ENCODE peak calls at places on chromosome 14, in seven cellular contexts. L is ascending aorta, G is tibial artery, K is astrocyte, P is psoas muscle, W is kidney, I is Panc1. Y is an unnamed sample.
A peak's percentile ranks its signal among the peaks of the same experiment; 100 is the strongest.

GRCh38 chr14:91019673-91020072 is 40.8 kb downstream of the RPS6KA5 start:
- DNase-seq in L (no peak), G (no peak), K (no peak), P (no peak), W (no peak), I (no peak), Y (no peak)

GRCh38 chr14:101056446-101056845 is 152.9 kb upstream of the RTL1 start:
- DNase-seq in L (no peak), G (no peak), K (no peak), P (no peak), W (no peak), I (no peak), Y (no peak)

GRCh38 chr14:29242755-29243340 is 476.3 kb downstream of the FOXG1 start:
- DNase-seq in L (no peak), G (no peak), K (peak; percentile 69), P (no peak), W (no peak), I (no peak), Y (no peak)

GRCh38 chr14:74660167-74660566 is 48.1 kb upstream of the LTBP2 start:
- DNase-seq in L (no peak), G (no peak), K (no peak), P (no peak), W (no peak), I (no peak), Y (no peak)

GRCh38 chr14:23482814-23483128 is 13.3 kb downstream of the NGDN start:
- DNase-seq in L (no peak), G (no peak), K (no peak), P (no peak), W (no peak), I (no peak), Y (no peak)

GRCh38 chr14:77307099-77307496 is 13.6 kb downstream of the POMT2 start:
- DNase-seq in L (no peak), G (no peak), K (no peak), P (no peak), W (no peak), I (no peak), Y (no peak)

GRCh38 chr14:64708148-64709004 is 4.2 kb downstream of the PLEKHG3 start:
- DNase-seq in L (no peak), G (peak; percentile 73), K (peak; percentile 64), P (no peak), W (peak; percentile 93), I (no peak), Y (peak; percentile 85)

GRCh38 chr14:76772300-76773187 is 11.3 kb downstream of the VASH1 start:
- DNase-seq in L (no peak), G (peak; percentile 88), K (peak; percentile 68), P (peak; percentile 46), W (peak; percentile 85), I (no peak), Y (no peak)

GRCh38 chr14:38208825-38209562 is 1.3 kb downstream of the SSTR1 start:
- DNase-seq in L (no peak), G (no peak), K (peak; percentile 33), P (peak; percentile 16), W (peak; percentile 67), I (no peak), Y (no peak)

GRCh38 chr14:65255029-65255545 is 152.8 kb upstream of the MAX start:
- DNase-seq in L (no peak), G (no peak), K (peak; percentile 68), P (no peak), W (no peak), I (peak; percentile 48), Y (no peak)

GRCh38 chr14:25150934-25151790 is 101.2 kb upstream of the STXBP6 start:
- DNase-seq in L (no peak), G (no peak), K (peak; percentile 74), P (no peak), W (no peak), I (peak; percentile 15), Y (no peak)

GRCh38 chr14:63545431-63545830 is 2.3 kb upstream of the PPP2R5E start:
- DNase-seq in L (no peak), G (no peak), K (no peak), P (no peak), W (no peak), I (no peak), Y (no peak)

GRCh38 chr14:57871487-57872080 is 5.7 kb upstream of the SLC35F4 start:
- DNase-seq in L (no peak), G (no peak), K (peak; percentile 52), P (no peak), W (no peak), I (peak; percentile 43), Y (no peak)

GRCh38 chr14:85247071-85247470 is 282.9 kb upstream of the FLRT2 start:
- DNase-seq in L (no peak), G (no peak), K (no peak), P (no peak), W (no peak), I (no peak), Y (no peak)

GRCh38 chr14:35940291-35940690 is 114.2 kb downstream of the BRMS1L start:
- DNase-seq in L (no peak), G (no peak), K (no peak), P (no peak), W (no peak), I (no peak), Y (no peak)

GRCh38 chr14:89352976-89353817 is 63.8 kb downstream of the FOXN3 start:
- DNase-seq in L (no peak), G (no peak), K (no peak), P (no peak), W (no peak), I (no peak), Y (no peak)

GRCh38 chr14:89351958-89352404 is 65.1 kb downstream of the FOXN3 start:
- DNase-seq in L (no peak), G (no peak), K (no peak), P (no peak), W (no peak), I (no peak), Y (no peak)

GRCh38 chr14:89349196-89350008 is 67.6 kb downstream of the FOXN3 start:
- DNase-seq in L (no peak), G (no peak), K (peak; percentile 41), P (peak; percentile 66), W (no peak), I (no peak), Y (no peak)

GRCh38 chr14:89348726-89349125 is 68.3 kb downstream of the FOXN3 start:
- DNase-seq in L (no peak), G (no peak), K (no peak), P (no peak), W (no peak), I (no peak), Y (no peak)

DNA sequence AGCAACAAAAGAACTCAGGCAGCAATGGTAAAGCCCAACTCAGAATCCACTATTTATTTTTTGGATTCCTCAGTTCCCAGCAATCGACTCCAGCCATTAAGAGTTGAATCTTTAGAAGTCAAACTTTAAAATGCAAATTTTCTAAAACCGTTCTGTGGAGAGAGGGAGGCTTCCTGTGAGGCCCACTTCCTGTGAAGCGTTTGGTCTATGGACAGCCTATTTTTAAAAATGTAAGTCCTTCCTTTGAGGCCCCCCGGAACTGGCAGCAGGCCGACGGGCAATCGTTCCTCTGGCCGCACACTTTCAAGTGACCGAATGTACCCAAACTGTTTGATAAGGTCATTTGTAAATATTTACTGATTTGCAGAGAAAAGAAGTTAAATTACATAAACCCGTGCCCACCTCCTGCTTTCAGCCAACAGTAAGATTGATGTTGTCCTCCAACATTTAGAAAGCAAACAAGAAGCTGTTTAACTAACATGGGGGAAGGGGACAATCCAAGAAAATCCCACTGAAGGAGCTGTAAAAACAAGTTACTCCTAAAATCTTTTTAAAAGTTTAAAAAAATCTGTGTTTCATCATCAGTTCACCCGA is 65.6 kb downstream of the FOXN3 start:
- DNase-seq in L (no peak), G (no peak), K (peak; percentile 34), P (no peak), W (no peak), I (no peak), Y (no peak)
- H3K27ac ChIP-seq in L (peak overlapping the region; percentile 76), G (peak overlapping the region; percentile 65), K (peak overlapping the region; percentile 43), P (peak overlapping the region; percentile 67), W (peak overlapping the region; percentile 18), I (no peak overlapping the region), Y (peak overlapping the region; percentile 65)

DNA sequence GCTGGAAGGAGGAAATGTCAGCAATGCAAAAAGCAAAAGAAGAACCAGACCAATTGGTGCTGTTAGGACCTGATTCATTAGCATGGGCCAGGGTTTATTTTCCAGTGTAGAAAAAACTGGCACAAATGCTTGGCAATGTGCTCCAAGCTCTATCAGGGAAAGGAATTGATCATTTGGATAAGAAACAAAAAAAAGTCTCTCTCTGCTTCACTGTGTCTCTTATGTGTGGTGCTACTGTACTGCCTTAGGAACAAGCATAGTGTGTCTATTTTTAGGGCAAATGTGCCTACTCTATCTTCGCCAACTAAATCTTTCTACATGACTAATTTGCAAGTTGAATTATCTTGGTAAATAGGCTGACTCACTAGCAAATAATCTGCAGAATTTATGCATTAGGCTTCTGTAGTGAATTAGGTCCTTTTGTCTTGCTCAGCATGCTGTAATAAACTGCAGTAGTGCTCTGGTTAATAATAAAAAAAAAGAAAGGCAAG is 236.7 kb downstream of the MDGA2 start:
- DNase-seq in L (no peak), G (no peak), K (peak; percentile 83), P (no peak), W (no peak), I (no peak), Y (no peak)
- H3K27ac ChIP-seq in L (no peak overlapping the region), G (no peak overlapping the region), K (no peak overlapping the region), P (no peak overlapping the region), W (no peak overlapping the region), I (no peak overlapping the region), Y (no peak overlapping the region)

GRCh38 chr14:59187802-59188460 is 536 bp upstream of the DAAM1 start:
- DNase-seq in L (no peak), G (peak; percentile 69), K (no peak), P (peak; percentile 24), W (no peak), I (peak; percentile 15), Y (peak; percentile 38)

GRCh38 chr14:59188461-59189280 is at the start of gene DAAM1:
- DNase-seq in L (peak; percentile 99), G (peak; percentile 99), K (peak; percentile 98), P (peak; percentile 98), W (peak; percentile 99), I (peak; percentile 84), Y (peak; percentile 97)

GRCh38 chr14:59189822-59190368 is 1.4 kb downstream of the DAAM1 start:
- DNase-seq in L (peak; percentile 61), G (peak; percentile 94), K (peak; percentile 90), P (peak; percentile 83), W (peak; percentile 94), I (peak; percentile 60), Y (peak; percentile 90)

GRCh38 chr14:59190372-59190771 is 1.9 kb downstream of the DAAM1 start:
- DNase-seq in L (no peak), G (no peak), K (no peak), P (no peak), W (no peak), I (no peak), Y (no peak)

DNA sequence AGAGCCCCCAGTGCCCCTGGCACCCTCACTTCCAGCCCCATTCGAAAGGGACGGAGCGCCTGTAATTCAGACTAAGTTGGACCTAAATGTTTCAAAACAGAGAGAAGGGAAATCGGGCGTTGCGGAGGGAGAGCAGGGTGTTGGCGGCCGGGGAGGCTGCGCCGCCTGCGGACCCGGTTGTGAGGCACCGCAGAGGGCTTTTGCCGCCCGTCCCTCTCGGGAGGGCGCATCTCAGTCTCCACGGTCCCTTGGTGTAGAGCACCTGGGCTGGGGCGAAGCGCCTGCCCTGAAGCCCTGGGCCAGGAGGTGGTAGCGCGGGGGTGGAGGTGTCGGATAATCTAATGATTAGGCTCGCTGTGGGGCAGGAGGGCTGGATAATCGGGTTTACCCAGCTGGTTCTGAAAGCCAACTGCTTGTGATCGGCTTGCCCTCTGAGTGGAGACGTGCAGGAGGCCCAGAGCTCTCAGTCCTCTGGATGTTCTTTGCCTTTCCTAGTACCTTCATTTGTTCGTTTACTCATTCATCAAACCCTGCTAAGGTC is 884 bp downstream of the DAAM1 start:
- DNase-seq in L (no peak), G (peak; percentile 68), K (peak; percentile 14), P (peak; percentile 22), W (peak; percentile 80), I (no peak), Y (peak; percentile 40)
- H3K27ac ChIP-seq in L (peak overlapping the region; percentile 97), G (peak overlapping the region; percentile 93), K (peak overlapping the region; percentile 92), P (peak overlapping the region; percentile 87), W (peak overlapping the region; percentile 90), I (peak overlapping the region; percentile 44), Y (peak overlapping the region; percentile 97)

GRCh38 chr14:56528927-56529326 is 50.7 kb upstream of the TMEM260 start:
- DNase-seq in L (no peak), G (no peak), K (no peak), P (no peak), W (no peak), I (no peak), Y (no peak)
- H3K27ac ChIP-seq in L (no peak overlapping the region), G (no peak overlapping the region), K (no peak overlapping the region), P (no peak overlapping the region), W (no peak overlapping the region), I (no peak overlapping the region), Y (no peak overlapping the region)